ENCODE peak calls at places on chromosome 22, in eight cellular contexts. X is CD8-positive, alpha-beta memory T cell; S is adipocyte; F is colonic mucosa; Q is NT2/D1; D is heart left ventricle; N is Peyer's patch; I is breast epithelium. M is an unnamed sample. For H3K36me3 and H3K4me1, the result is how much of the 10 kb centered on the place peaks cover.

GRCh38 chr22:26322179-26322905 is 106.7 kb upstream of the ASPHD2 start:
- DNase-seq in X (no peak), S (peak), F (no peak), Q (peak), D (no peak), N (no peak), I (no peak), M (no peak)

GRCh38 chr22:35380013-35380412 is 883 bp upstream of the HMOX1 start:
- DNase-seq in X (no peak), S (peak), F (peak), Q (no peak), D (no peak), N (no peak), I (no peak), M (no peak)

GRCh38 chr22:26892401-26893033 is 235.1 kb downstream of the MIAT start:
- DNase-seq in X (no peak), S (no peak), F (no peak), Q (no peak), D (no peak), N (no peak), I (no peak), M (no peak)

GRCh38 chr22:36853407-36854099 is 7.3 kb upstream of the NCF4 start:
- DNase-seq in X (peak), S (peak), F (peak), Q (peak), D (peak), N (no peak), I (no peak), M (peak)

GRCh38 chr22:50138988-50139387 is 31.5 kb upstream of the PANX2 start:
- DNase-seq in X (no peak), S (no peak), F (no peak), Q (no peak), D (no peak), N (no peak), I (no peak), M (no peak)

GRCh38 chr22:37281195-37281594 is 1.1 kb upstream of the CYTH4 start:
- DNase-seq in X (no peak), S (no peak), F (no peak), Q (no peak), D (no peak), N (no peak), I (no peak), M (no peak)

GRCh38 chr22:49052560-49052959 is 775.1 kb downstream of the BRD1 start:
- DNase-seq in X (no peak), S (no peak), F (no peak), Q (no peak), D (no peak), N (no peak), I (no peak), M (no peak)

GRCh38 chr22:41939981-41940852 is 6.7 kb downstream of the CENPM start:
- DNase-seq in X (peak), S (no peak), F (peak), Q (no peak), D (no peak), N (peak), I (peak), M (no peak)

GRCh38 chr22:27800250-27801131 is 1.1 kb downstream of the MN1 start:
- DNase-seq in X (no peak), S (peak), F (no peak), Q (no peak), D (peak), N (no peak), I (no peak), M (peak)

GRCh38 chr22:39293766-39294368 is 25.6 kb downstream of the RPL3 start:
- DNase-seq in X (no peak), S (no peak), F (no peak), Q (no peak), D (no peak), N (no peak), I (no peak), M (no peak)

GRCh38 chr22:39205344-39206021 is 39.3 kb downstream of the PDGFB start:
- DNase-seq in X (peak), S (peak), F (no peak), Q (no peak), D (no peak), N (no peak), I (no peak), M (no peak)

GRCh38 chr22:29739346-29739875 is 19.6 kb downstream of the CABP7 start:
- DNase-seq in X (no peak), S (no peak), F (no peak), Q (no peak), D (no peak), N (no peak), I (no peak), M (no peak)

GRCh38 chr22:41197808-41198585 is 7.1 kb upstream of the L3MBTL2 start:
- DNase-seq in X (peak), S (peak), F (peak), Q (no peak), D (peak), N (peak), I (peak), M (peak)

GRCh38 chr22:35619336-35620094 is 2.4 kb upstream of the MB start:
- DNase-seq in X (no peak), S (no peak), F (no peak), Q (no peak), D (no peak), N (no peak), I (no peak), M (no peak)

GRCh38 chr22:46833228-46833627 is 70.8 kb downstream of the TBC1D22A start:
- DNase-seq in X (no peak), S (peak), F (no peak), Q (peak), D (no peak), N (no peak), I (no peak), M (no peak)

GRCh38 chr22:49213731-49214352 is 613.8 kb downstream of the BRD1 start:
- DNase-seq in X (no peak), S (no peak), F (no peak), Q (no peak), D (no peak), N (peak), I (no peak), M (peak)

GRCh38 chr22:30605449-30606110 is 1.4 kb upstream of the TCN2 start:
- DNase-seq in X (peak), S (peak), F (peak), Q (no peak), D (peak), N (peak), I (no peak), M (peak)

GRCh38 chr22:44020981-44021380 is 3.1 kb upstream of the PARVB start:
- DNase-seq in X (no peak), S (no peak), F (no peak), Q (no peak), D (no peak), N (no peak), I (no peak), M (no peak)

DNA sequence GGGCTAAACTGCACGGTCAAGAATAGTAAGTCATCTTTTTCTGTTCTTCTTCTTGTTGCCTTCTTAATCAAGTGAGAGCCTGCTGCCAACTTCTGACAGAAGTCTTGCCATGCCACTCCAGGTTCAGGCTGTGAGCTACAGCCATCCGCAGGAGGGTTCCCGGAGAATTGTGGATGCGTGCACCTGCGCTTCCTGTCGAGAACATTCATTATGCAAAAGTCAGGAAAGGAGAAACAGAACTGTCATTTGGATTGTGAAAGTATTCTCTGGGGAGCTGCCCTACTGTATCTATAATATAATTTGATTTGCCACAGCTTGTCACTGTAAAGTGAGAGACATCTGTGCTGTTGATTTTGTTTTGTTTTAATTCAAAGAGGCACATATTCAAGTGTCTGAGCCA is 12.3 kb downstream of the IL17RA start:
- DNase-seq in X (no peak), S (no peak), F (no peak), Q (no peak), D (no peak), N (no peak), I (no peak), M (no peak)
- H3K4me3 ChIP-seq in X (no peak), S (no peak), F (no peak), Q (no peak), D (peak), N (no peak), I (no peak), M (no peak)

GRCh38 chr22:24322522-24322921 is 51.9 kb downstream of the SPECC1L start:
- DNase-seq in X (no peak), S (no peak), F (no peak), Q (no peak), D (no peak), N (no peak), I (no peak), M (no peak)

GRCh38 chr22:24325105-24325757 is 54.6 kb downstream of the SPECC1L start:
- DNase-seq in X (peak), S (peak), F (peak), Q (peak), D (no peak), N (no peak), I (no peak), M (no peak)

GRCh38 chr22:24323233-24323632 is 52.6 kb downstream of the SPECC1L start:
- DNase-seq in X (no peak), S (no peak), F (no peak), Q (no peak), D (no peak), N (no peak), I (no peak), M (no peak)

GRCh38 chr22:24323695-24324094 is 53.1 kb downstream of the SPECC1L start:
- DNase-seq in X (no peak), S (no peak), F (no peak), Q (no peak), D (no peak), N (no peak), I (no peak), M (no peak)

DNA sequence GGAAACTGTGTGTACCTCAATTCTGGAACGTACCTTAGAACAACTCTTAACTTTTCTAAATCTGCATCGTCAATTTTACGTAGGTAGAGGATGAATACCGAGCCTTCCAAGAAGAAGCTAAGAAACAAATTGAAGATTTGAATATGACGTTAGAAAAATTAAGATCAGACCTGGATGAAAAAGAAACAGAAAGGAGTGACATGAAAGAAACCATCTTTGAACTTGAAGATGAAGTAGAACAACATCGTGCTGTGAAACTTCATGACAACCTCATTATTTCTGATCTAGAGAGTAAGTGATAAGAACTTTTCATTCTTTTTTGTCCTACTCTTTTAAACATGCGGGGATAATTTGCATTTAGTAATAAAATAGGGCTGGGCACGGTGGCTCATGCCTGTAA is 53.5 kb downstream of the SPECC1L start:
- DNase-seq in X (no peak), S (no peak), F (no peak), Q (no peak), D (no peak), N (no peak), I (no peak), M (no peak)
- H3K36me3 ChIP-seq in X (under half), S (half or more), F (under half), Q (half or more), D (half or more), N (half or more), I (under half), M (half or more)

GRCh38 chr22:21960200-21961126 is 7.8 kb upstream of the PPM1F start:
- DNase-seq in X (no peak), S (no peak), F (no peak), Q (no peak), D (no peak), N (no peak), I (no peak), M (no peak)

GRCh38 chr22:21958360-21959273 is 6.0 kb upstream of the PPM1F start:
- DNase-seq in X (no peak), S (no peak), F (no peak), Q (no peak), D (no peak), N (no peak), I (no peak), M (no peak)

GRCh38 chr22:21961886-21962654 is 9.4 kb upstream of the PPM1F start:
- DNase-seq in X (no peak), S (peak), F (peak), Q (no peak), D (peak), N (no peak), I (no peak), M (no peak)

GRCh38 chr22:21961127-21961867 is 8.6 kb upstream of the PPM1F start:
- DNase-seq in X (no peak), S (no peak), F (no peak), Q (no peak), D (peak), N (no peak), I (no peak), M (no peak)

DNA sequence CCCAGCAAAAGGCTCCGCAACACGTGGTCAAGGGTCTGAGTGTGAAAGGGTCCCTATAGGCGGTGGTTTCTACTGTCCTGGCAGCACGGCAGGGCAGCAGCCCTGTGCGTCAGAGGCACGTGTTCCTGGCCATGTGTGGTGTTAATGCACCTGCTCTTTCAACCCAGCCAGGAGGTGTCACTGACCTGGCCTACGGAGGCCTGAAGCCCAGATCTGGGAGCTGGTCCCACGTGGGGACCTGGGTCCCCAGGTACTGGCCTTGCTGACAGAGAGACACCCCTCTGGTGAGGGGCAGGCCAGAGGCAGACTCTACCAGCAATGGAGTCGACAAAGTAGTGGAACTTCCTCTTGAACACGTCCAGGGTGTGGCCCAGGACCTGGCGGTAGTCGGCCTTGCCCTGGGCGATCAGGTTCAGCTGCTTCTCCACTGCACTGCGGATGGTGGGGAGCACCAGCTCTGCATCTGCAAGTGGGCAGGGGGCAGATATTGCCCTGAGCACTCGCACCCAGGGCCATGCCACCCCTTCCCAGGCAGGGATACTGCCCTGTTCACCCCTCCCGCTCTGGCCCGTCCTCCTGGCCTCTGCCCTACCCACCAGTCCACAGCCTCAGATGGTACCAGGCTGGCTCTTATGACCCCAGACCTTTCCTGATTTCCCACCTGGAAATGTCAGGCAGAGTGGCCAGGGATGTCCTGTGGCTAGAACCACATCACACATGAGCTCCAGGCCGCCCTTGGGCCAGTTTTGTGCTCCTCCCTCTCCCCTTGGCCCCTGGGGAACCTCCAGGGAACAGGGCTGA is 6.8 kb upstream of the PPM1F start:
- DNase-seq in X (no peak), S (no peak), F (no peak), Q (no peak), D (no peak), N (no peak), I (no peak), M (no peak)
- H3K4me1 ChIP-seq in X (under half), S (under half), F (under half), Q (under half), D (under half), N (under half), I (under half), M (under half)

DNA sequence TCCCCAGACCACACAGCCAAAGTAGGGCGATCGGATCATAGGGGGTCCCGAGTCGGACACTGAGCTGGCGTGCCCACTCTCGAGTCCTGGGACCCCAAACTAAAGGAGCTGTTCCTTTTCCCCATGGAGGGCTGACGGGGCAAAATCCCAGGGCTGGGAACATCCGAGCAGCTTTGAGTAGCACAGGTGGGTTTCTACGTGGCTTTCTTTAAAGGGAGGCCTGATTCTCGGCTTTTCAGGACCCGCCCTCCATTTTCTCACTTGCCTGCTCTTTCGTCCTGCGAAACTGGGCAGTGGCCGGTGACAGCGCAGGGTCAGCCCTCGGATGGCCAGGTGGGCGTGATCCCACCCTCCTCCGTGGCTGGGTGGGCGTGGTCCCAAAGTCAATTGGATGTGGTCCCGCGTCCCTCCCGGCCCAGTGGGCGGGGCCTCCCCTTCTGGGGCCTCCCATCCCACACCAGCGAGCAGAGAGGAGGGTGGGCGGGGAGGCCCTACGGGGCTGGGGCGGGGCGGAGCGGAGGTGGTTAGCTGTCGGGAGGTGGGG is 17.5 kb upstream of the TXNRD2 start:
- DNase-seq in X (no peak), S (peak), F (peak), Q (peak), D (peak), N (peak), I (peak), M (peak)
- H3K4me3 ChIP-seq in X (peak), S (peak), F (peak), Q (peak), D (peak), N (no peak), I (peak), M (peak)